ENCODE peak calls at places on chromosomes 13 and 19, in five cellular contexts. B is neural crest cell, I is H9, D is GM06990, T is RWPE1. J is an unnamed sample.

GRCh38 chr13:64164435-64164834 is 2748.8 kb upstream of the PCDH20 start:
- DNase-seq in B (no peak), I (no peak), D (no peak), T (no peak), J (no peak)

GRCh38 chr19:28687296-28687695 is 525.7 kb downstream of the UQCRFS1 start:
- DNase-seq in B (no peak), I (no peak), D (no peak), T (no peak), J (no peak)

GRCh38 chr13:49814551-49815270 is 22.2 kb upstream of the KPNA3 start:
- DNase-seq in B (no peak), I (no peak), D (no peak), T (no peak), J (no peak)

GRCh38 chr19:5831152-5831551 is 8.3 kb downstream of the FUT6 start:
- DNase-seq in B (no peak), I (no peak), D (no peak), T (no peak), J (no peak)

GRCh38 chr19:42380155-42380554 is 9.9 kb downstream of the CNFN start:
- DNase-seq in B (no peak), I (no peak), D (no peak), T (no peak), J (no peak)

GRCh38 chr13:99314640-99315176 is 7.5 kb upstream of the GPR183 start:
- DNase-seq in B (no peak), I (no peak), D (no peak), T (no peak), J (no peak)

GRCh38 chr13:66994097-66994496 is 236.0 kb downstream of the PCDH9 start:
- DNase-seq in B (peak), I (peak), D (no peak), T (peak), J (peak)

GRCh38 chr19:42198676-42199439 is 18.6 kb downstream of the DEDD2 start:
- DNase-seq in B (no peak), I (peak), D (peak), T (no peak), J (no peak)

GRCh38 chr13:25990801-25991200 is 61.0 kb downstream of the SHISA2 start:
- DNase-seq in B (no peak), I (no peak), D (no peak), T (no peak), J (peak)

GRCh38 chr19:27971869-27972268 is 1241.1 kb downstream of the UQCRFS1 start:
- DNase-seq in B (no peak), I (no peak), D (no peak), T (no peak), J (no peak)

GRCh38 chr19:43624933-43625332 is 5.5 kb upstream of the ZNF428 start:
- DNase-seq in B (no peak), I (peak), D (peak), T (no peak), J (peak)

GRCh38 chr13:111459803-111460547 is 139.5 kb downstream of the TEX29 start:
- DNase-seq in B (no peak), I (no peak), D (no peak), T (no peak), J (no peak)

GRCh38 chr13:44734204-44734707 is 158.1 kb upstream of the TSC22D1 start:
- DNase-seq in B (no peak), I (no peak), D (no peak), T (no peak), J (no peak)

GRCh38 chr13:25971499-25972145 is 80.2 kb downstream of the SHISA2 start:
- DNase-seq in B (no peak), I (no peak), D (no peak), T (no peak), J (no peak)

GRCh38 chr13:47252627-47253026 is 355.8 kb upstream of the HTR2A start:
- DNase-seq in B (no peak), I (no peak), D (no peak), T (no peak), J (no peak)

GRCh38 chr19:17908244-17908643 is 24.6 kb upstream of the CCDC124 start:
- DNase-seq in B (no peak), I (no peak), D (no peak), T (no peak), J (no peak)

GRCh38 chr19:15563325-15563794 is 51.7 kb upstream of the CYP4F8 start:
- DNase-seq in B (no peak), I (peak), D (no peak), T (no peak), J (no peak)

GRCh38 chr19:10535613-10536012 is 8.1 kb upstream of the ATG4D start:
- DNase-seq in B (no peak), I (no peak), D (no peak), T (peak), J (no peak)

GRCh38 chr19:11014403-11014911 is 53.6 kb downstream of the SMARCA4 start:
- DNase-seq in B (no peak), I (peak), D (no peak), T (no peak), J (no peak)

GRCh38 chr13:105139380-105140285 is 1395.8 kb downstream of the EFNB2 start:
- DNase-seq in B (no peak), I (peak), D (peak), T (no peak), J (no peak)

GRCh38 chr19:27881213-27881612 is 1331.7 kb downstream of the UQCRFS1 start:
- DNase-seq in B (no peak), I (no peak), D (no peak), T (no peak), J (no peak)

GRCh38 chr19:21474671-21475181 is 30.7 kb upstream of the ZNF429 start:
- DNase-seq in B (peak), I (peak), D (peak), T (peak), J (peak)

GRCh38 chr13:98476538-98476966 is 100.4 kb downstream of the STK24 start:
- DNase-seq in B (no peak), I (peak), D (peak), T (peak), J (no peak)

DNA sequence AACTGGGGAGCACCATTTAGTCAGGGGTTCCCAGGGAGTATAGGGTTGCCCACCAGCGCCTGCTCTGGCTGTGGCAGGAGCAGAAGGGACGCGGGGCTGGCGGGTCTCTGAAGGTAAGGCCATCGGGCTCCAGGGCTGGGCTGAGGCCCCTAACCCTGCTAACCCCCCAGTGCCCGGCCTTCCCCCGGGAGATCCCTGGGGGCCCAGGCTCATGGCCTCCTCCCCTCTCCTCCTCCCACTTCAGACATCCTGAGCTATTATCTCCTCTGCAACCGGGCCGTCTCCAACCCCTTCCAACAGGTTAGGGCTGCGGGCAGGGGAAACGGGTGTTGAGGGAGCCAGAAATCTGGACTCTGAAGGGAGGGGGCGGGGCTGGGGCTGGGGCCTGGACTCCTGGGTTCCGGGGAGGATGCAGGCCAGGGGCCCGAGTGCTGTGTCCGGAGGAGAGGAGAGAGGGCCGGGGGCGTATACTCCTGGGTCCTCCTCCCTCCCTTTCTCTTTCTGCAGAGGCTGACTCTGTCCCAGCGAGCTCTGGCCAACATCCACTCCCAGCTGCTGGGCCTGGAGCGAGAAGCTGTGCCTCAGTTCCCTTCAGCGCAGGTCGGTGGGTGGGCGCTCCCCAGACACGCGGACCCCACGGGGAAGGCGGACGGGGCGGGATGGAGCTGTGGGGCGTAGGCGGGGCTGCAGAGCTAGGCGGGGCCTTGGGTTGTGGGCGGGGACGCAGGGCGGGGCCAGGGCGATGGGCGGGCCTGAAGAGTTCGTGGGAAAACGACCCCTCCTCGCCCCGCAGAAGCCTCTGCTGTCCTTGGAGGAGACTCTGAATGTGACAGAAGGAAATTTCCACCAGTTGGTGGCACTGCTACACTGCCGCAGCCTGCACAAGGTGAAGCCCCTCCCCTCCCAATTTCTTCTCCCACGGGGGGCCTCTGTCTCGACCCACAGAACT is 15.3 kb downstream of the TTYH1 start:
- DNase-seq in B (peak), I (peak), D (no peak), T (peak), J (peak)
- TF ChIP-seq CTCF in B (peak), I (peak), D (no peak), T (no peak), J (peak)

GRCh38 chr13:50911051-50911690 is 1.6 kb downstream of the RNASEH2B start:
- DNase-seq in B (no peak), I (no peak), D (no peak), T (peak), J (no peak)

GRCh38 chr13:50909605-50910482 is at the start of gene RNASEH2B:
- DNase-seq in B (peak), I (peak), D (peak), T (peak), J (peak)

GRCh38 chr13:50911937-50912624 is 2.5 kb downstream of the RNASEH2B start:
- DNase-seq in B (peak), I (peak), D (peak), T (peak), J (peak)

GRCh38 chr13:50908371-50908770 is 1.2 kb upstream of the RNASEH2B start:
- DNase-seq in B (no peak), I (no peak), D (no peak), T (no peak), J (no peak)

DNA sequence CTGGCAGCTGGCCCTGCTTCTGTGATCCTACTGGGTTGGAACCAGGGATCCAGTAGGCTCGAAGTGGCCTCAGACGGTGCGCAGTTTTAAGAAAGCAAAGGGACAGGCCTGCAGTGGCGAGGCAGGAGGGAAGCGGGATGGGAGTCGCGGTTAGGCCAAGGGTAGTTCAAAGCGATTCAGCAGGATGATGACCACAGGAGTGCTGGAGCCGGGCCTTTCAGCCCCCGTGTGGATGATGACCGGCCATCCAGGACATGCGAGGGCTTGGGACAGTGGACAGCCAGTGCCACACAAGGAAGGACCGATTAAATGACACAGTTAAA is 853 bp downstream of the RNASEH2B start:
- DNase-seq in B (peak), I (peak), D (no peak), T (peak), J (peak)
- TF ChIP-seq CTCF in B (no peak), I (no peak), D (no peak), T (no peak), J (no peak)

DNA sequence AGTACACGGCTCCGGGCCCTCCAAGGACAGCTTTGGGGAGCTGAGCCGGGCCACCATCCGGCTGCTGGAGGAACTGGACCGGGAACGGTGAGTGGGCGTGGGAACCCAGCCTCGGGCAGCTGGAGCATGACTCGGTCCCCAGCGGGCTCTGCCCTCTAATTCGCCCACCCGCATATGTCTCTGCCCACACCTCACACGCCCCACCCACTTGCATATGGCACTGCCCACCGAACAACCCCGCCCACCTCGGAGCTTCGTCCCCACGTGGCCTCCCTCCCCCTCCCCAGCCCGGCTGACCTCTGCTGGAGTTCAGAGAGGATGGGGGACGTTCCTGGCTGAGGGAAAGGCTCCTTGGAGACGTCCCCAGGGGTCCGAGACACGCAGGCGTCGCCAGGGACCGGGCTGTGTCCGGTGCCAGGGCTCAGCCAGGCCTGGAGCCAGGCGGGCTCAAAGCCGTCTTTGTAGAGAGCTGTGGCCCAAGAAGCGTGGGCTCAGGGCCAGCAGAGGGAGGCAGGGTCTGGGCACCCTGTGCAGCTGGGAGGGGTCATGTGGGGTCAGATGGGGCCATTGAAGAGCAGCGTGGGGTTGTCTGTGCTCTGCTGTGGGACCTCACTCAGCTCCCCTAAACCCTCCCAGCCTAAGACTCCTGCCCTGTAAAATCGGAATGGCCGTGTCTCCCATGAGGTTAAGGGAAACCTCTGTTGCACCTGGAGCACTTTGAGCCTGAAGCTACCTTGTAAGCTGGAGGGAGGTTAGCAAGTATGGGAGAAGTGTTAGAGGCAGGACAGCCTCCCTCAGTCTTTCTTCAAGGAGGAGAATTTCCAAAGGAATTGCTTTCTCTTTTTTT is 3.8 kb downstream of the APC2 start:
- DNase-seq in B (no peak), I (peak), D (no peak), T (no peak), J (peak)
- TF ChIP-seq CTCF in B (no peak), I (no peak), D (no peak), T (no peak), J (no peak)

GRCh38 chr13:113209880-113210421 is 538 bp downstream of the CUL4A start:
- DNase-seq in B (peak), I (peak), D (peak), T (peak), J (peak)

GRCh38 chr13:113209336-113209879 is at the start of gene CUL4A:
- DNase-seq in B (peak), I (peak), D (no peak), T (peak), J (peak)

GRCh38 chr13:113210834-113211233 is 1.4 kb downstream of the CUL4A start:
- DNase-seq in B (no peak), I (no peak), D (no peak), T (no peak), J (no peak)

GRCh38 chr13:113208424-113209335 is at the start of gene PCID2:
- DNase-seq in B (peak), I (peak), D (peak), T (peak), J (peak)

DNA sequence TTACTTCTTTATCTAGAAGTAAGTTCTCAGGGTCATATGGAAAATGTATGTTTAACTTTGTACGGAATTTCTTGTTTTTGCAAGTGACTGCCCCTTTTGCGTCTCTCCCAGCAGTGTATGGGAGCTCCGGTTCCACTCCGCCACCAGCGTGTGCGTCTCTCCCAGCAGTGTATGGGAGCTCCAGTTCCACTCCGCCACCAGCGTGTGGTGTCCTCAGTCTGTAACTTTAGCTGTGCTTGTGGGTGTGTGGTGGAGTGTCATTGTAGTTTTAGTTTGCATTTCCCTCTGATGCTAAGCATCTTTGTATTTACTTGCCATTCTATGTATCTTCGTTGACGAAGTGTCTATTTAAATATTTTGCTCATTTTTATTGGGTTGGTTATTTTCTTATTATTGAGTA is 2.4 kb downstream of the CUL4A start:
- DNase-seq in B (peak), I (peak), D (no peak), T (no peak), J (peak)
- TF ChIP-seq CTCF in B (peak), I (peak), D (no peak), T (no peak), J (peak)

GRCh38 chr19:19404879-19405860 is at the start of gene GATAD2A:
- DNase-seq in B (peak), I (peak), D (peak), T (peak), J (peak)

GRCh38 chr19:19406878-19407639 is 1.6 kb downstream of the GATAD2A start:
- DNase-seq in B (no peak), I (no peak), D (no peak), T (no peak), J (no peak)

GRCh38 chr19:19403373-19403901 is 2.0 kb upstream of the GATAD2A start:
- DNase-seq in B (no peak), I (no peak), D (no peak), T (peak), J (no peak)

GRCh38 chr19:19407640-19407933 is 2.1 kb downstream of the GATAD2A start:
- DNase-seq in B (no peak), I (no peak), D (no peak), T (no peak), J (no peak)

DNA sequence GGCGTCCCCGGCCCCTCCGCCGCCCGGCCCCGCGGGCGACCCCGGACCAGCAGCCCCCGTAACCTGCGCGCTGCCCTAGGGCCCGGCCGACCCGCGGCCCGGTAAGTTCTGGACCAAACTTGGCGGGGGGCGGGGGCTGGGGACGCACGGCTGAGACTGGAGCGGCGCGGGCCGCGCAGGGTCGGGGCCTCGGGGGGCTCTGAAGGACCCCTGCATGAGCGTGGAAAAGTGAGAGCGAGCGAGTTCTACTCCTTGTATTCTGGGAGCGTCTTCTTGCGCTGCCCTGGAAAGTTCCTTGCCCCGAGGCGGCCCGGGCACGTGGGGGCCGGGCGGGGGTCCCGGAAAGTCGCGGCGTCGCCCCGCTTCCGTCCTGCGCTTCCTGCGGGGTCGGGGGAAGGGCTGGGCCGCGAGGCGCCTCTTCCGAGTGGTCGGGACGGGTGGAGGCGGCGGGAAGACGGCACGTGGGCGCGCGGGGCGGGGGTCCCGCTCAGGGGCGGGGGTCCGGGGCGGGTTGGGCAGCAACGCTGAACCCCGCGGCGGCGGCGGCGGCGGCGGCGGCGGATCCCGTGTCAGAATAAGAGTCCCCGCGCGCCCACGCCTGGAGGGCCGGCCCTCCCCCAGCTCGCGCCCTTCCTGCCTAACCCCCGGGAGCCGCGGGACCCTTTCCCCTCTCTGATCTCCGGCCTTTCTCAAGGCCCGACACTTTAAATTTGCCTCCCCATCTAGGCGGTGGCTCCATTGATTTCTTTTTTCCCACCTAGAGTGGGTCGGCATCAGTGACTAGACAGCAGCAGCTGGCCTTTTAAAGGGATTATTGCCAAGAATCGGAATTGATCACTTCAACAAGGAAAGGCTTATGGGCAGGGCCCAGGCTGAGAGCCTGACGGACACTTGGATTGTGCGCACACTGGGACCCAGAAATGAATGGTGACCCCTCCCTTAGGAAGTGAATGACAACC is 723 bp downstream of the GATAD2A start:
- DNase-seq in B (peak), I (peak), D (peak), T (peak), J (peak)
- TF ChIP-seq CTCF in B (no peak), I (no peak), D (no peak), T (no peak), J (no peak)

DNA sequence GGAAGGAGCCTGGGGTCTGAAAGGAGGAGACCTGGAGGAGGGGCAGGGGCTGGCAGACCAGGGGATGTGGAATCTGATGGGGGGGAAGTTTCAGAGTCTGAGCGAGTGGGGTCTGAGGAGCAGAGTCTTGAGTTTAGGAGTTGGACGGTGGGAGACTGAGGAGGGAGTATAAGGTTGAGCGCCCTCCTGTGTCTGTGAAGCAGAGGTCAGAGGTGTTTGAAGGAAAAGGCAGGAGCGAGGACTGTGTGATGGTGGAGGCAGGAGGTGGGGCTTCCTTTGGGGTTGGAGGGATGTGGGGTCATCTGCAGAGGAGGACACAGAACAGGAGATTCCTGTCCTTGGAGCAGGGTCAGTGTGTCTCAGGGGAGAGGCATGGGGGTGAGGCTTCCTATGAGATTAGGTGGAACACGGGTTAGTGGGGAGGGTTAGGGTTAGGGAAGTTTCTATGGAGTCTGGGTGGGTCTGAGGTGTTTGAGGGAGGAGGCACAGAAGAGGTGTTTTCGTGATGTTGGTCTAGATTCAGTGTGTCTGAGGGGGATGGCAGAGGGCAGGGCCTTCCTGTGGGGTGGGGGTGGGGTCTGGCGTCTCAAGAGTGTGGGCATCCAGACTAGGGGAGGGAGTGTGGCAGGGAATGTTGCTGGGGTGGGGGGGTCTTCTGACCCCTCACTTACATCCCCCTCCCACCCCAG is 8.3 kb downstream of the RYR1 start:
- DNase-seq in B (no peak), I (peak), D (no peak), T (no peak), J (peak)
- TF ChIP-seq CTCF in B (no peak), I (peak), D (peak), T (no peak), J (no peak)

J was measured in nephron progenitor cell.